ENCODE peak calls at places on chromosomes 3 and 15, in ten cellular contexts. K is body of pancreas, V is GM12878, A is DND-41, X is cardiac muscle cell, S is fibroblast of lung, R is psoas muscle, I is uterus, T is PC-3, C is pancreas. F is an unnamed sample.

GRCh38 chr3:18499256-18499655 is 74.1 kb upstream of the SATB1 start:
- DNase-seq in K (no peak), V (peak; percentile 21), A (peak; percentile 67), X (no peak), S (no peak), R (no peak), I (no peak), T (no peak), C (no peak), F (no peak)

GRCh38 chr15:25184356-25185155 is 229.8 kb downstream of the SNRPN start:
- DNase-seq in K (no peak), V (no peak), A (no peak), X (no peak), S (no peak), R (peak; percentile 27), I (no peak), T (no peak), C (no peak), F (no peak)

GRCh38 chr3:69306239-69307185 is 79.4 kb downstream of the FRMD4B start:
- DNase-seq in K (peak; percentile 78), V (no peak), A (peak; percentile 64), X (peak; percentile 96), S (peak; percentile 77), R (peak; percentile 79), I (peak; percentile 82), T (peak; percentile 64), C (peak; percentile 45), F (peak; percentile 74)

GRCh38 chr3:31288641-31289100 is 244.1 kb upstream of the STT3B start:
- DNase-seq in K (peak; percentile 4), V (no peak), A (no peak), X (peak; percentile 38), S (peak; percentile 86), R (no peak), I (peak; percentile 69), T (peak; percentile 96), C (no peak), F (peak; percentile 24)

GRCh38 chr3:156418428-156418827 is 136.5 kb downstream of the SSR3 start:
- DNase-seq in K (no peak), V (no peak), A (no peak), X (no peak), S (no peak), R (no peak), I (no peak), T (no peak), C (no peak), F (no peak)

GRCh38 chr3:9280477-9281219 is 31.2 kb upstream of the SRGAP3 start:
- DNase-seq in K (no peak), V (no peak), A (no peak), X (peak; percentile 49), S (peak; percentile 69), R (no peak), I (no peak), T (no peak), C (no peak), F (no peak)

GRCh38 chr3:120432105-120432860 is 18.5 kb downstream of the FSTL1 start:
- DNase-seq in K (no peak), V (no peak), A (no peak), X (peak; percentile 96), S (peak; percentile 96), R (no peak), I (no peak), T (no peak), C (no peak), F (peak; percentile 46)

GRCh38 chr15:84929795-84930371 is 45.4 kb downstream of the SLC28A1 start:
- DNase-seq in K (peak; percentile 72), V (no peak), A (no peak), X (peak; percentile 25), S (peak; percentile 86), R (no peak), I (no peak), T (peak; percentile 99), C (no peak), F (no peak)

GRCh38 chr3:70090322-70090913 is 90.9 kb downstream of the SAMMSON start:
- DNase-seq in K (peak; percentile 4), V (no peak), A (no peak), X (peak; percentile 36), S (peak; percentile 2), R (no peak), I (no peak), T (peak; percentile 37), C (no peak), F (peak; percentile 23)

GRCh38 chr3:19016846-19017245 is 131.5 kb upstream of the KCNH8 start:
- DNase-seq in K (no peak), V (no peak), A (no peak), X (no peak), S (no peak), R (no peak), I (no peak), T (no peak), C (no peak), F (no peak)

GRCh38 chr3:194123735-194124134 is 12.2 kb upstream of the HES1 start:
- DNase-seq in K (no peak), V (no peak), A (no peak), X (no peak), S (no peak), R (no peak), I (no peak), T (peak; percentile 42), C (no peak), F (no peak)

DNA sequence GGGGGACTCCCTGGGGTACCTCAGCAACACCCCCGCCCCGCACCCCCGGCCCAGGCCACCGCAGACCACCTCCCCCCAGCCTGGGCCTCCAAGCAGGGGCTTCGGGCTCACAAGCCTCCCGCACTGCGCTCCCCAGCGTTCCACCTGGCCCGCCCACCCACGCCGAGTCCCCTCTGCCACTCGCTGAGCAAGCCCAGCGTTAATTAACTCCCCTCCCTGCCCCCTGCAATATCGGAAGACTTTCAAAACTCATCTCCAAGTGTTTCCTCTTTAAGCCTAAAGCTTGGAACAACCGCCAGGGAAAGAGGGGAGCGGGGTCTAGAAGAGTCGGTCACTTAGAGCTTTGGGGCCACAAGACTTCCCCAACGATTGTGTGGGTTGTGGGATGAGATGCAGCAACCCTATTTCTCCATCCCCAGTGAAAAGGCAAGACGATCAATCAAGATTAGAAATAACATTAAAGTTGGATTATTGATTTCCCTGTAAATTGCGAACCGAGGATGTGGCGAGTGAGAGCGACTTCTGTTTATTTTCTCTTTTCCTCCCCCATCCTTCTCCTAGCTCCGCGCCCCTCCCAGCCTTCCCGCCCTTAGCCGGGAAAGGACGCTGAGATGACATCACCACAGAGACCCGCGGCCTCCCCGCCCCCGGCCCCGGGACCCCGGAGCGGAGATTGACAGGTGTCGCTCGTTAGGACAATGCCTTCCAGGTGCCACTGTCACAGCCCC is 30.2 kb downstream of the NR2F2 start:
- DNase-seq in K (no peak), V (no peak), A (no peak), X (no peak), S (no peak), R (no peak), I (peak; percentile 57), T (no peak), C (no peak), F (no peak)
- H3K4me3 ChIP-seq in K (no peak overlapping the region), V (no peak overlapping the region), A (no peak overlapping the region), X (no peak overlapping the region), S (peak overlapping the region; percentile 60), R (peak overlapping the region; percentile 56), I (peak overlapping the region; percentile 51), T (no peak overlapping the region), C (peak overlapping the region; percentile 24), F (no peak overlapping the region)

DNA sequence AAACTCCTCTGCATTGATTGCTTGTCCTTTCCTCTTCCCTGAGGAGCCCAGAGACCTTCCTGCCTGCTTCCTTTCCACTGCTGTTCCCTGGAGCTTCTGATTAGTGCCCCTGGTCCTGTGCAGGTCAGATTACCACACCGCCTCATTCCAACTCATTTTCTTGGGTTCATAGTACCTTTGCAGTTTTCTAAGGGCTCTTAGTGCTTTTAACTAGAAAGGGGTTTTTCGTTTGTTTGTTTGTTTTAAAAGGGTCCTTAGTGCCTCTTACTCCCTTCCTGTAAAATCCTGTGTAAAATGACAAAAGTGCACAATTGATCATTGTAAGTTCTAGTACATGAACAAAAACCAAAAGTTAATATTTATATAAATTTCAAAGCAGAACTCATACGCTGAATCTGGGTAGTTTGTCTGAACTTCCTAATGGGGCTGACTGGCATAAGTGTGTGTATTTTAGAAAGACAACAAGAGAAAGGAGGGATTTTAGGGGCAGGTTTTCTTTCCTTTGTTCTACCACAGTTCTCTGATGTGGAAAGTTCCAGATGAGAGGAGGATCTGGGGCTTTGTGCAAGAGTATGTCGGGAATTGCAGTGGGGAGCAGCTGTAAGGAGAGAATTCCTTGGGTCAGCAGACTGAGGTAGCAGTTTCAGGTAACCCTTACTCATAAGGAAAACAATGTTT is 30.6 kb downstream of the SNRK start:
- DNase-seq in K (no peak), V (no peak), A (no peak), X (no peak), S (peak; percentile 39), R (no peak), I (no peak), T (peak; percentile 18), C (no peak), F (no peak)
- H3K4me1 ChIP-seq in K (peaks cover 49% of the 10 kb centered on the region), V (no peaks in the 10 kb centered on the region), A (no peaks in the 10 kb centered on the region), X (no peaks in the 10 kb centered on the region), S (peaks cover 11% of the 10 kb centered on the region), R (peaks cover 52% of the 10 kb centered on the region), I (no peaks in the 10 kb centered on the region), T (peaks cover 18% of the 10 kb centered on the region), C (peaks cover 25% of the 10 kb centered on the region), F (peaks cover 12% of the 10 kb centered on the region)

GRCh38 chr3:123638936-123639680 is 54.3 kb upstream of the HACD2 start:
- DNase-seq in K (no peak), V (no peak), A (no peak), X (no peak), S (no peak), R (no peak), I (no peak), T (no peak), C (no peak), F (no peak)
- H3K36me3 ChIP-seq in K (no peaks in the 10 kb centered on the region), V (no peaks in the 10 kb centered on the region), A (no peaks in the 10 kb centered on the region), X (no peaks in the 10 kb centered on the region), S (peaks cover 36% of the 10 kb centered on the region), R (no peaks in the 10 kb centered on the region), I (no peaks in the 10 kb centered on the region), T (no peaks in the 10 kb centered on the region), C (no peaks in the 10 kb centered on the region), F (no peaks in the 10 kb centered on the region)

GRCh38 chr3:35417080-35417479 is 222.2 kb upstream of the ARPP21 start:
- DNase-seq in K (no peak), V (no peak), A (no peak), X (no peak), S (no peak), R (no peak), I (no peak), T (no peak), C (no peak), F (no peak)

GRCh38 chr3:35426581-35426980 is 212.7 kb upstream of the ARPP21 start:
- DNase-seq in K (no peak), V (no peak), A (no peak), X (no peak), S (peak; percentile 62), R (no peak), I (no peak), T (no peak), C (no peak), F (no peak)

DNA sequence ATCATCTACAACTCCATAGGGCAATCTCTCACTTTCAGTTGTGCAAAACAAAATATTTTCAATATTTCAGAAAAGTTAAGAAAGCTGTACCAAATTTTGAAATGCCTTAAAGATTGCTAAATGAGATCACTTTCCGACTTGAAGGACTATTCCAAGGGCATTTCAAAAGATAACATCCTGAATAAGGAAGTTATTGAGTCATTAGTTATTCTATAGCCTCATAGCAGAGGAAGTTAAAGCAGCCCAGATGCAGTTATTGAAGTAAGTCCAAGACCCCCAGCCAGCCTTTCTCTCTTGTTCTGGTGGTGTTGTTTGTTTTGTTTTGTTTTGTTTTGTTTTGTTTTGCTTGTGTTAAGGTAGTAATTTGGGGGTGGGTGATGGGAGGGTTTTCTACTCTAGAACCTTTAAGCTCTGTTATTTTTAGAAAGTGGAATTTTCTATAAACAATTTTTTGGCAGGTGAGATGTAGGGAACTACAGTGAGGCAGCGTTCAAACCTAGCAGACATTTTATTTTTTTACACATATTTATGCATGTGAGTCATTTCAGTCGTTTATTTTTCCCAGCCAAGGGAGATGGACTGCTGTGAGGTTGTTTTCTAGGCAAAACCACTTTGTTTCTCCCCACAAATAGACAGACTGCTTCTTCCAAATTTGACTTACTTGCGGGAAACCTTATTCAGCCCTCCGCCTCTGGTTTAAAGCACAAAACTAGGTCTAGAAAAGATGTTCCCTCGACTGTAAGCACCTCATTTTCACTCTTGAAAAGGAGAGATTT is 216.3 kb upstream of the ARPP21 start:
- DNase-seq in K (no peak), V (no peak), A (no peak), X (peak; percentile 10), S (peak; percentile 76), R (no peak), I (no peak), T (no peak), C (no peak), F (no peak)
- H3K4me3 ChIP-seq in K (no peak overlapping the region), V (no peak overlapping the region), A (no peak overlapping the region), X (no peak overlapping the region), S (no peak overlapping the region), R (no peak overlapping the region), I (no peak overlapping the region), T (no peak overlapping the region), C (no peak overlapping the region), F (no peak overlapping the region)